ENCODE peak calls at places on chromosomes 3 and 15, in seven cellular contexts. K is cardiac muscle cell, J is NCI-H2081, C is lung microvascular endothelial cell, T is NCI-H146, M is astrocyte of the spinal cord, F is activated B cell treated with CpG ODN at 0.5 μM for 24 hours. R is an unnamed sample.

GRCh38 chr15:92079047-92079446 is 225.5 kb downstream of the SLCO3A1 start:
- DNase-seq in F (no peak), J (no peak), T (peak; percentile 8), M (no peak), C (peak; percentile 2), K (no peak), R (peak; percentile 68)

GRCh38 chr3:99765042-99765942 is 52.4 kb upstream of the CMSS1 start:
- DNase-seq in K (peak; percentile 79), T (no peak), F (no peak), J (no peak), C (no peak), M (peak; percentile 75), R (no peak)

GRCh38 chr3:94413721-94414106 is 350.9 kb downstream of the NSUN3 start:
- DNase-seq in K (peak; percentile 68), T (no peak), C (peak; percentile 3), M (peak; percentile 77), J (no peak), F (no peak), R (no peak)

GRCh38 chr15:47434641-47435040 is 282.7 kb upstream of the SEMA6D start:
- DNase-seq in C (no peak), K (no peak), J (no peak), T (no peak), F (no peak), M (no peak), R (no peak)

GRCh38 chr3:38099518-38099917 is 37.4 kb downstream of the ACAA1 start:
- DNase-seq in T (no peak), J (no peak), F (no peak), C (no peak), K (no peak), M (no peak), R (no peak)

GRCh38 chr3:142417302-142417701 is 30.5 kb downstream of the XRN1 start:
- DNase-seq in M (no peak), J (no peak), K (no peak), C (no peak), T (no peak), F (no peak), R (no peak)

GRCh38 chr3:114569186-114569585 is 275.4 kb downstream of the TIGIT start:
- DNase-seq in K (no peak), F (no peak), M (no peak), J (no peak), T (no peak), C (peak; percentile 59), R (no peak)

GRCh38 chr3:42906085-42906904 is at the start of gene ZNF662:
- DNase-seq in M (peak; percentile 11), T (peak; percentile 61), F (no peak), J (no peak), K (peak; percentile 61), C (peak; percentile 28), R (no peak)

GRCh38 chr15:69551391-69552056 is 98.9 kb downstream of the RPLP1 start:
- DNase-seq in T (no peak), K (no peak), F (no peak), M (no peak), C (no peak), J (no peak), R (no peak)

GRCh38 chr3:148556664-148557063 is 141.0 kb upstream of the AGTR1 start:
- DNase-seq in K (no peak), F (no peak), M (no peak), C (no peak), T (no peak), J (no peak), R (no peak)

GRCh38 chr3:123789760-123790159 is 94.4 kb downstream of the MYLK start:
- DNase-seq in M (peak; percentile 37), T (no peak), J (no peak), K (no peak), F (no peak), C (no peak), R (peak; percentile 92)

GRCh38 chr15:74768771-74769342 is 13.0 kb upstream of the CSK start:
- DNase-seq in J (peak; percentile 59), K (peak; percentile 62), F (no peak), T (peak; percentile 51), M (peak; percentile 33), C (peak; percentile 76), R (peak; percentile 78)

GRCh38 chr3:44028-44676 is 152.4 kb upstream of the CHL1 start:
- DNase-seq in M (no peak), F (no peak), C (no peak), T (no peak), J (no peak), K (no peak), R (no peak)

GRCh38 chr3:36741285-36741684 is 23.1 kb downstream of the DCLK3 start:
- DNase-seq in M (no peak), J (no peak), C (peak; percentile 6), K (peak; percentile 13), F (no peak), T (no peak), R (peak; percentile 16)

GRCh38 chr15:73965730-73966103 is 26.4 kb downstream of the STOML1 start:
- DNase-seq in C (no peak), J (no peak), T (peak; percentile 2), M (peak; percentile 62), F (no peak), K (no peak), R (no peak)

GRCh38 chr15:64693134-64693533 is 82.3 kb downstream of the RBPMS2 start:
- DNase-seq in T (no peak), J (no peak), C (peak; percentile 85), M (peak; percentile 83), F (no peak), K (peak; percentile 93), R (no peak)

GRCh38 chr15:90192961-90193786 is 8.0 kb upstream of the SEMA4B start:
- DNase-seq in T (no peak), J (no peak), C (no peak), K (no peak), F (no peak), M (no peak), R (no peak)

GRCh38 chr3:15443826-15444524 is 16.6 kb downstream of the EAF1 start:
- DNase-seq in C (no peak), T (no peak), J (no peak), F (no peak), K (peak; percentile 87), M (peak; percentile 89), R (no peak)

GRCh38 chr3:107414325-107414964 is 37.2 kb downstream of the CCDC54 start:
- DNase-seq in F (no peak), K (no peak), C (no peak), M (no peak), T (no peak), J (no peak), R (no peak)

GRCh38 chr3:11582123-11582968 is 61.4 kb downstream of the VGLL4 start:
- DNase-seq in J (peak; percentile 39), T (no peak), F (no peak), K (peak; percentile 94), C (peak; percentile 85), M (peak; percentile 94), R (peak; percentile 90)

GRCh38 chr15:85800460-85801123 is 5.9 kb upstream of the KLHL25 start:
- DNase-seq in K (peak; percentile 30), C (no peak), M (peak; percentile 67), T (peak; percentile 84), J (peak; percentile 70), F (no peak), R (no peak)

GRCh38 chr3:11291808-11292207 is 19.6 kb downstream of the ATG7 start:
- DNase-seq in C (no peak), J (no peak), T (peak; percentile 61), M (no peak), F (no peak), K (no peak), R (no peak)

GRCh38 chr3:138180375-138181029 is 5.8 kb upstream of the DBR1 start:
- DNase-seq in C (peak; percentile 73), T (peak; percentile 89), F (no peak), K (peak; percentile 58), M (peak; percentile 54), J (peak; percentile 55), R (peak; percentile 50)

GRCh38 chr15:76582550-76582949 is 246.0 kb downstream of the ISL2 start:
- DNase-seq in F (no peak), M (no peak), T (no peak), C (no peak), K (no peak), J (no peak), R (no peak)